ENCODE peak calls at places on chromosomes 4 and X, in six cellular contexts. V, C, Q, K, D and O are unnamed samples.

GRCh38 chrX:139106111-139106510 is 394.6 kb upstream of the FGF13 start:
- DNase-seq in V (no peak), C (no peak), Q (no peak), K (no peak), D (peak), O (no peak)

GRCh38 chr4:156408749-156409148 is 455.1 kb upstream of the CTSO start:
- DNase-seq in V (no peak), C (no peak), Q (no peak), K (no peak), D (peak), O (no peak)

GRCh38 chrX:48937065-48937907 is 18.5 kb upstream of the PIM2 start:
- DNase-seq in V (no peak), C (no peak), Q (peak), K (no peak), D (no peak), O (peak)

GRCh38 chr4:45580306-45580705 is 543.5 kb downstream of the GABRG1 start:
- DNase-seq in V (no peak), C (no peak), Q (no peak), K (no peak), D (peak), O (no peak)

GRCh38 chr4:163607292-163607691 is 112.8 kb downstream of the TMA16 start:
- DNase-seq in V (no peak), C (no peak), Q (no peak), K (no peak), D (no peak), O (no peak)

GRCh38 chr4:189088783-189089182 is 851.9 kb upstream of the FRG1 start:
- DNase-seq in V (no peak), C (no peak), Q (no peak), K (no peak), D (peak), O (no peak)

GRCh38 chr4:35166437-35166836 is 1077.9 kb downstream of the ARAP2 start:
- DNase-seq in V (no peak), C (no peak), Q (no peak), K (no peak), D (no peak), O (no peak)

GRCh38 chr4:15299627-15300026 is 128.2 kb upstream of the C1QTNF7 start:
- DNase-seq in V (no peak), C (no peak), Q (no peak), K (no peak), D (no peak), O (no peak)

GRCh38 chr4:129095811-129096454 is at the start of gene C4orf33:
- DNase-seq in V (peak), C (peak), Q (peak), K (peak), D (peak), O (peak)

GRCh38 chr4:28232376-28232775 is 1371.7 kb downstream of the STIM2 start:
- DNase-seq in V (no peak), C (no peak), Q (no peak), K (no peak), D (no peak), O (no peak)

GRCh38 chrX:65679071-65679540 is 11.7 kb downstream of the MSN start:
- DNase-seq in V (no peak), C (no peak), Q (no peak), K (peak), D (no peak), O (no peak)

GRCh38 chr4:133920236-133920635 is 281.4 kb downstream of the PABPC4L start:
- DNase-seq in V (no peak), C (no peak), Q (no peak), K (no peak), D (no peak), O (no peak)

GRCh38 chr4:144449623-144450022 is 196.3 kb upstream of the HHIP start:
- DNase-seq in V (no peak), C (no peak), Q (no peak), K (no peak), D (peak), O (no peak)

GRCh38 chrX:109553862-109554261 is 17.2 kb downstream of the NXT2 start:
- DNase-seq in V (no peak), C (no peak), Q (no peak), K (no peak), D (no peak), O (no peak)

GRCh38 chrX:132270699-132271098 is 51.5 kb upstream of the RAP2C start:
- DNase-seq in V (no peak), C (no peak), Q (no peak), K (no peak), D (peak), O (no peak)

GRCh38 chrX:100413231-100413630 is 3.2 kb upstream of the PCDH19 start:
- DNase-seq in V (no peak), C (no peak), Q (no peak), K (peak), D (peak), O (peak)

GRCh38 chr4:129355529-129355928 is 259.6 kb downstream of the C4orf33 start:
- DNase-seq in V (no peak), C (no peak), Q (no peak), K (no peak), D (peak), O (peak)

GRCh38 chrX:133676344-133677122 is 261.2 kb upstream of the GPC4 start:
- DNase-seq in V (no peak), C (no peak), Q (no peak), K (peak), D (no peak), O (no peak)

GRCh38 chr4:185534850-185535761 is at the start of gene PDLIM3:
- DNase-seq in V (no peak), C (peak), Q (no peak), K (peak), D (no peak), O (peak)

GRCh38 chr4:63729519-63729918 is 679.7 kb downstream of the TECRL start:
- DNase-seq in V (no peak), C (no peak), Q (no peak), K (no peak), D (no peak), O (no peak)

GRCh38 chrX:106894392-106894909 is 8.7 kb downstream of the RIPPLY1 start:
- DNase-seq in V (peak), C (peak), Q (no peak), K (peak), D (peak), O (peak)

GRCh38 chr4:173450281-173450680 is 51.4 kb upstream of the SCRG1 start:
- DNase-seq in V (no peak), C (no peak), Q (no peak), K (no peak), D (no peak), O (peak)

GRCh38 chr4:38179690-38180299 is 219.6 kb downstream of the PTTG2 start:
- DNase-seq in V (no peak), C (peak), Q (peak), K (peak), D (peak), O (peak)

GRCh38 chr4:183505556-183506388 is 914 bp downstream of the ING2 start:
- DNase-seq in V (peak), C (peak), Q (peak), K (peak), D (peak), O (peak)

GRCh38 chr4:150252306-150252705 is 174.1 kb downstream of the DCLK2 start:
- DNase-seq in V (no peak), C (no peak), Q (no peak), K (no peak), D (no peak), O (no peak)

GRCh38 chr4:13329963-13330362 is 154.2 kb downstream of the RAB28 start:
- DNase-seq in V (no peak), C (no peak), Q (no peak), K (no peak), D (peak), O (no peak)

GRCh38 chr4:27360651-27361347 is 500.2 kb downstream of the STIM2 start:
- DNase-seq in V (no peak), C (no peak), Q (no peak), K (no peak), D (no peak), O (no peak)

GRCh38 chrX:2484232-2484631 is 16.5 kb downstream of the DHRSX start:
- DNase-seq in V (no peak), C (no peak), Q (no peak), K (no peak), D (peak), O (peak)

GRCh38 chr4:6855692-6856297 is 53.8 kb upstream of the TBC1D14 start:
- DNase-seq in V (peak), C (no peak), Q (no peak), K (no peak), D (peak), O (peak)

GRCh38 chr4:169295822-169296221 is 25.1 kb upstream of the SH3RF1 start:
- DNase-seq in V (no peak), C (no peak), Q (no peak), K (no peak), D (no peak), O (no peak)

GRCh38 chr4:88457307-88458090 is 580 bp downstream of the HERC5 start:
- DNase-seq in V (no peak), C (peak), Q (no peak), K (peak), D (no peak), O (no peak)

GRCh38 chr4:141119071-141119470 is 14.2 kb downstream of the RNF150 start:
- DNase-seq in V (no peak), C (no peak), Q (no peak), K (no peak), D (no peak), O (no peak)

GRCh38 chrX:49243166-49243565 is 7.9 kb downstream of the CCDC22 start:
- DNase-seq in V (no peak), C (no peak), Q (no peak), K (no peak), D (no peak), O (no peak)

GRCh38 chrX:103362504-103362903 is 6.2 kb downstream of the TCEAL9 start:
- DNase-seq in V (no peak), C (no peak), Q (no peak), K (no peak), D (peak), O (no peak)

GRCh38 chr4:102472441-102473013 is 28.6 kb upstream of the NFKB1 start:
- DNase-seq in V (no peak), C (no peak), Q (no peak), K (no peak), D (no peak), O (no peak)

GRCh38 chr4:53507671-53508286 is 83.5 kb downstream of the LNX1 start:
- DNase-seq in V (no peak), C (no peak), Q (no peak), K (peak), D (peak), O (peak)

DNA sequence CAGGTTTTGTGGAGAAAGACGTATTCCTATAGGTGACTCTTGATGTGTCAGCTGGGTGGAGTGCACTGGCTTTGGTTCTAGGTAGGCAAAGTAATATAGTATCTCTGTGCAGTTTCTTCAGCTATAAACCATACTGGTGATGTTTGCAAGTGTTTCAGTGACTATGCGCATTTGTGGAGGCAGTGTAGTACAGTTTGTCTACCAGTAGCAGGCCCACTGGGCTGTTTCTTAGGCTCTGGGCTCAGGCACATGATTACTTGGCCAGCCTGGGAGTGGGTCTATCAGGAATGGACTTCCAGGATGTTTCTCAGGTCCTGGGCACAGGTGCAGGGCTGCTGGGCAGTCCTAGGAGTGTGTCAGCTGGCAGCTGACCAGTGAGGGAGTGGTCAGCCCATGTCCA is 51.9 kb upstream of the INTU start:
- DNase-seq in V (no peak), C (no peak), Q (no peak), K (no peak), D (no peak), O (no peak)
- TF ChIP-seq CTCF in V (no peak), C (no peak), Q (no peak), K (no peak), D (no peak), O (no peak)

DNA sequence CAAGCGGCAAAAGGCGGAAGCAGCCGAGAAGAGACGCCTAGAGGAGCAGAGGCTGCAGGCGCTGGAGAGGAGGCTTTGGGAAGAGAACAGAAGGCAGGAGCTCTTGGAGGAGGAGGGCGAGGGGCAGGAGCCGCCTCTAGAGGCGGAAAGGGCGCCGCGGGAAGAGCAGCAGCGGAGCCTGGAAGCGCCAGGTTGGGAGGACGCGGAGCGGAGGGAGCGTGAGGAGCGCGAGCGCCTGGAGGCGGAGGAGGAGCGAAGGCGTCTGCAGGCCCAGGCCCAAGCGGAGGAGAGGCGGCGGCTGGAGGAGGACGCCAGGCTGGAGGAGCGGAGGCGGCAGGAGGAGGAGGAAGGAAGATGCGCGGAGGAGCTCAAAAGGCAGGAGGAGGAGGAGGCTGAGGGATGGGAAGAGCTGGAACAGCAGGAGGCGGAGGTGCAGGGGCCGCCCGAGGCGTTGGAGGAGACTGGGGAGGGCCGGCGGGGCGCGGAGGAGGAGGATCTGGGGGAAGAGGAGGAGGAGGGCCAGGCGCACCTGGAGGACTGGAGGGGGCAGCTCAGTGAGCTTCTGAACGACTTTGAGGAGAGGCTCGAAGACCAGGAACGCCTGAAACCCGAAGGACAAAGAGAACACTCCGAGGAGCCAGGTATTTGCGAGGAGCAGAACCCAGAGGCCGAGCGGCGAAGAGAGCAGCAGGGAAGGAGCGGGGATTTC is 72.9 kb downstream of the AASDH start:
- DNase-seq in V (no peak), C (no peak), Q (no peak), K (no peak), D (no peak), O (no peak)
- TF ChIP-seq CTCF in V (no peak), C (no peak), Q (no peak), K (no peak), D (no peak), O (no peak)

GRCh38 chrX:87337267-87337666 is 180.3 kb upstream of the KLHL4 start:
- DNase-seq in V (no peak), C (no peak), Q (no peak), K (no peak), D (no peak), O (no peak)

GRCh38 chrX:87338510-87338909 is 179.1 kb upstream of the KLHL4 start:
- DNase-seq in V (no peak), C (no peak), Q (no peak), K (no peak), D (peak), O (no peak)
- TF ChIP-seq CTCF in V (no peak), C (peak), Q (no peak), K (no peak), D (peak), O (no peak)

DNA sequence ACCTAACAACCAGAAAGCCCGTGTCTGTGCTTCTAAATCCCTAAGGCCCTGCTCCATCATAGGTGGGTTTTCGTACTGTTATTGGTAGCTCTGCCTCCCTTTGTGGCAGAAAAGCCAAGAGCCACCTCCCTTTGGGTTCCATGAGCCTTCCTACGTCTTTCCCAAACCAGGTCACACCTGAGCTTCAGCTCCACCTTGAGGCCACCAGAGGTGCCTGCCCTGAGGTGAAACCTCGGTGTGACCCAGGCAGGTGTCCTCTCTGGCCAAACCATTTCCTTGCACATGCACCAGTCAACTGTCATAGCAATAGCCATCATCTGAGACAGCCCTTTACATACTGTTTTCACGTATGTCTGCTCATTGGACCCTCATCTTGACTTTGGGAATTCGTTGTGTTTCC is 188.0 kb upstream of the RBPJ start:
- DNase-seq in V (no peak), C (no peak), Q (no peak), K (no peak), D (no peak), O (no peak)
- TF ChIP-seq CTCF in V (no peak), C (peak), Q (no peak), K (no peak), D (no peak), O (peak)

GRCh38 chr4:86660407-86660806 is 66.3 kb downstream of the PTPN13 start:
- DNase-seq in V (no peak), C (no peak), Q (no peak), K (no peak), D (no peak), O (no peak)

GRCh38 chr4:86664959-86665358 is 70.8 kb downstream of the PTPN13 start:
- DNase-seq in V (peak), C (no peak), Q (no peak), K (no peak), D (peak), O (peak)

GRCh38 chr4:86661006-86661405 is 66.9 kb downstream of the PTPN13 start:
- DNase-seq in V (no peak), C (no peak), Q (no peak), K (no peak), D (no peak), O (no peak)

GRCh38 chr4:86657910-86658309 is 63.8 kb downstream of the PTPN13 start:
- DNase-seq in V (no peak), C (no peak), Q (no peak), K (no peak), D (no peak), O (no peak)

GRCh38 chr4:86661418-86661817 is 67.3 kb downstream of the PTPN13 start:
- DNase-seq in V (no peak), C (no peak), Q (no peak), K (no peak), D (no peak), O (no peak)
- TF ChIP-seq CTCF in V (no peak), C (no peak), Q (no peak), K (no peak), D (no peak), O (no peak)

GRCh38 chr4:91448668-91449330 is 855.0 kb upstream of the GRID2 start:
- DNase-seq in V (no peak), C (no peak), Q (no peak), K (no peak), D (peak), O (no peak)
- TF ChIP-seq CTCF in V (no peak), C (no peak), Q (no peak), K (no peak), D (no peak), O (no peak)

DNA sequence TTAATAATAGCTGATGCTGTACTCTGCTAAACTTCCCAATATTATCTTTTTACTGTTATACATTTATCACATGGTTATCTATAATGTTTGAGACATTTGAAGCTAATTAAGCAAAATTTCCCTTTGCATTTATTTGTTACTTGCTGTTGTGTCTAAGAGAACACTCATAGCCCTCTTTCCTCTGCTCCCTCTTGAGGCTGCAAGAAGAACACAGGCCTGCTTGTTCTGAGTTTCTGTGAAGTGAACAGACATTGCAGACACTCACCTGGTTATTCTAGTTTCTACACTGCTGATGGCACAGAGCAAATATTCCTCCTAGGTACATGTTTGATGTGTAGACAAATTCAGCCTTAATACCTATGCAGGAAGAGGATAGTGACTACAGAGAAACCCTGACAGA is 367.8 kb downstream of the GASK1B start:
- DNase-seq in V (no peak), C (no peak), Q (no peak), K (no peak), D (peak), O (no peak)
- TF ChIP-seq CTCF in V (no peak), C (peak), Q (no peak), K (no peak), D (no peak), O (peak)

GRCh38 chr4:57308301-57308700 is 198.1 kb upstream of the IGFBP7 start:
- DNase-seq in V (no peak), C (no peak), Q (no peak), K (no peak), D (no peak), O (no peak)

GRCh38 chr4:57305836-57306235 is 195.7 kb upstream of the IGFBP7 start:
- DNase-seq in V (no peak), C (no peak), Q (no peak), K (no peak), D (no peak), O (no peak)

GRCh38 chr4:57303012-57303751 is 193.0 kb upstream of the IGFBP7 start:
- DNase-seq in V (no peak), C (no peak), Q (no peak), K (no peak), D (no peak), O (peak)
- TF ChIP-seq CTCF in V (no peak), C (no peak), Q (no peak), K (no peak), D (no peak), O (peak)